ENCODE peak calls at places on chromosome 9, in four cellular contexts. One of them, this sample, is unnamed.

GRCh38 chr9:95425910-95426551 is 90.7 kb downstream of the PTCH1 start:
- DNase-seq in fibroblast of gingiva: no peak
- DNase-seq in thyroid gland: peak; percentile 30
- DNase-seq in HTR-8/SVneo: no peak
- DNase-seq in this sample: no peak

GRCh38 chr9:112360047-112360804 is 19.7 kb upstream of the HSDL2 start:
- DNase-seq in fibroblast of gingiva: peak; percentile 39
- DNase-seq in thyroid gland: peak; percentile 56
- DNase-seq in HTR-8/SVneo: no peak
- DNase-seq in this sample: no peak

GRCh38 chr9:135448570-135449180 is 30.9 kb upstream of the PPP1R26 start:
- DNase-seq in fibroblast of gingiva: no peak
- DNase-seq in thyroid gland: no peak
- DNase-seq in HTR-8/SVneo: no peak
- DNase-seq in this sample: peak; percentile 35

GRCh38 chr9:135249191-135249590 is 161.7 kb downstream of the OLFM1 start:
- DNase-seq in fibroblast of gingiva: no peak
- DNase-seq in thyroid gland: no peak
- DNase-seq in HTR-8/SVneo: no peak
- DNase-seq in this sample: no peak

GRCh38 chr9:137354845-137355420 is 52.9 kb upstream of the NRARP start:
- DNase-seq in fibroblast of gingiva: no peak
- DNase-seq in thyroid gland: no peak
- DNase-seq in HTR-8/SVneo: no peak
- DNase-seq in this sample: no peak

GRCh38 chr9:106717686-106718085 is 145.3 kb upstream of the ZNF462 start:
- DNase-seq in fibroblast of gingiva: peak; percentile 75
- DNase-seq in thyroid gland: peak; percentile 11
- DNase-seq in HTR-8/SVneo: peak; percentile 25
- DNase-seq in this sample: no peak

GRCh38 chr9:12739014-12739413 is 35.8 kb upstream of the LURAP1L start:
- DNase-seq in fibroblast of gingiva: no peak
- DNase-seq in thyroid gland: no peak
- DNase-seq in HTR-8/SVneo: peak; percentile 10
- DNase-seq in this sample: no peak

GRCh38 chr9:129752915-129753724 is at the start of gene PTGES:
- DNase-seq in fibroblast of gingiva: peak; percentile 83
- DNase-seq in thyroid gland: peak; percentile 70
- DNase-seq in HTR-8/SVneo: peak; percentile 78
- DNase-seq in this sample: peak; percentile 64

GRCh38 chr9:110738982-110739381 is 70.4 kb downstream of the MUSK start:
- DNase-seq in fibroblast of gingiva: no peak
- DNase-seq in thyroid gland: no peak
- DNase-seq in HTR-8/SVneo: no peak
- DNase-seq in this sample: no peak

GRCh38 chr9:134235366-134235765 is 71.0 kb upstream of the RNU6ATAC start:
- DNase-seq in fibroblast of gingiva: no peak
- DNase-seq in thyroid gland: no peak
- DNase-seq in HTR-8/SVneo: no peak
- DNase-seq in this sample: no peak

GRCh38 chr9:7788772-7789171 is 10.8 kb downstream of the DMAC1 start:
- DNase-seq in fibroblast of gingiva: no peak
- DNase-seq in thyroid gland: no peak
- DNase-seq in HTR-8/SVneo: no peak
- DNase-seq in this sample: peak; percentile 21

GRCh38 chr9:131500939-131501541 is 1.7 kb upstream of the POMT1 start:
- DNase-seq in fibroblast of gingiva: peak; percentile 47
- DNase-seq in thyroid gland: no peak
- DNase-seq in HTR-8/SVneo: no peak
- DNase-seq in this sample: no peak

GRCh38 chr9:137721899-137722298 is 103.1 kb downstream of the EHMT1 start:
- DNase-seq in fibroblast of gingiva: no peak
- DNase-seq in thyroid gland: no peak
- DNase-seq in HTR-8/SVneo: no peak
- DNase-seq in this sample: no peak

GRCh38 chr9:86274821-86275643 is 7.3 kb downstream of the ISCA1 start:
- DNase-seq in fibroblast of gingiva: no peak
- DNase-seq in thyroid gland: no peak
- DNase-seq in HTR-8/SVneo: no peak
- DNase-seq in this sample: no peak

GRCh38 chr9:90539266-90539665 is 103.4 kb downstream of the DIRAS2 start:
- DNase-seq in fibroblast of gingiva: no peak
- DNase-seq in thyroid gland: no peak
- DNase-seq in HTR-8/SVneo: no peak
- DNase-seq in this sample: peak; percentile 40

GRCh38 chr9:131072871-131073237 is 23.5 kb upstream of the AIF1L start:
- DNase-seq in fibroblast of gingiva: no peak
- DNase-seq in thyroid gland: no peak
- DNase-seq in HTR-8/SVneo: no peak
- DNase-seq in this sample: no peak

GRCh38 chr9:675697-676370 is 165.7 kb upstream of the DMRT1 start:
- DNase-seq in fibroblast of gingiva: no peak
- DNase-seq in thyroid gland: no peak
- DNase-seq in HTR-8/SVneo: no peak
- DNase-seq in this sample: no peak

GRCh38 chr9:75185585-75186170 is 97.4 kb downstream of the OSTF1 start:
- DNase-seq in fibroblast of gingiva: no peak
- DNase-seq in thyroid gland: peak; percentile 50
- DNase-seq in HTR-8/SVneo: peak; percentile 13
- DNase-seq in this sample: peak; percentile 14

GRCh38 chr9:134728801-134729495 is 87.3 kb downstream of the COL5A1 start:
- DNase-seq in fibroblast of gingiva: no peak
- DNase-seq in thyroid gland: no peak
- DNase-seq in HTR-8/SVneo: no peak
- DNase-seq in this sample: no peak

GRCh38 chr9:101530076-101530711 is 3.5 kb upstream of the RNF20 start:
- DNase-seq in fibroblast of gingiva: peak; percentile 71
- DNase-seq in thyroid gland: peak; percentile 58
- DNase-seq in HTR-8/SVneo: peak; percentile 53
- DNase-seq in this sample: peak; percentile 89

GRCh38 chr9:132725306-132725705 is 55.0 kb downstream of the GTF3C4 start:
- DNase-seq in fibroblast of gingiva: no peak
- DNase-seq in thyroid gland: no peak
- DNase-seq in HTR-8/SVneo: no peak
- DNase-seq in this sample: no peak

GRCh38 chr9:124286292-124286931 is 28.7 kb downstream of the NEK6 start:
- DNase-seq in fibroblast of gingiva: peak; percentile 83
- DNase-seq in thyroid gland: no peak
- DNase-seq in HTR-8/SVneo: peak; percentile 81
- DNase-seq in this sample: no peak

GRCh38 chr9:13278368-13279246 is 885 bp downstream of the MPDZ start:
- DNase-seq in fibroblast of gingiva: peak; percentile 72
- DNase-seq in thyroid gland: peak; percentile 47
- DNase-seq in HTR-8/SVneo: no peak
- DNase-seq in this sample: peak; percentile 80

GRCh38 chr9:78971505-78971904 is 600.3 kb upstream of the TLE4 start:
- DNase-seq in fibroblast of gingiva: no peak
- DNase-seq in thyroid gland: no peak
- DNase-seq in HTR-8/SVneo: no peak
- DNase-seq in this sample: no peak